ENCODE peak calls at places on chromosomes 2 and 18, in ten cellular contexts. W is ovary, U is K562, C is breast epithelium, D is Peyer's patch, L is stomach, A is uterus, G is transverse colon, H is adrenal gland, B is IMR-90. M is an unnamed sample.

GRCh38 chr2:238231251-238231793 is 8.5 kb downstream of the HES6 start:
- DNase-seq in W (peak; percentile 63), U (peak; percentile 74), C (no peak), D (peak; percentile 91), L (peak; percentile 75), A (peak; percentile 81), G (peak; percentile 75), H (peak; percentile 78), B (peak; percentile 44), M (peak; percentile 86)

GRCh38 chr18:74234326-74235171 is 57.2 kb downstream of the CYB5A start:
- DNase-seq in W (peak; percentile 61), U (no peak), C (no peak), D (peak; percentile 74), L (peak; percentile 44), A (peak; percentile 71), G (peak; percentile 50), H (peak; percentile 67), B (peak; percentile 69), M (peak; percentile 92)

GRCh38 chr2:64873472-64873924 is 115.7 kb upstream of the SLC1A4 start:
- DNase-seq in W (peak; percentile 78), U (peak; percentile 86), C (peak; percentile 84), D (peak; percentile 91), L (peak; percentile 87), A (peak; percentile 71), G (peak; percentile 84), H (peak; percentile 50), B (peak; percentile 22), M (peak; percentile 83)

GRCh38 chr18:77223653-77224052 is 26.0 kb upstream of the GALR1 start:
- DNase-seq in W (no peak), U (no peak), C (no peak), D (no peak), L (no peak), A (no peak), G (no peak), H (no peak), B (peak; percentile 52), M (no peak)

GRCh38 chr2:133919285-133919684 is 334.6 kb upstream of the MGAT5 start:
- DNase-seq in W (no peak), U (no peak), C (no peak), D (no peak), L (no peak), A (no peak), G (no peak), H (no peak), B (peak; percentile 31), M (no peak)

GRCh38 chr2:105803337-105803736 is 58.6 kb downstream of the NCK2 start:
- DNase-seq in W (no peak), U (no peak), C (no peak), D (no peak), L (no peak), A (no peak), G (no peak), H (no peak), B (no peak), M (no peak)

GRCh38 chr18:72208920-72209676 is 335.0 kb downstream of the CBLN2 start:
- DNase-seq in W (no peak), U (no peak), C (no peak), D (no peak), L (no peak), A (no peak), G (no peak), H (no peak), B (no peak), M (no peak)

GRCh38 chr2:157170299-157170698 is 87.2 kb upstream of the GALNT5 start:
- DNase-seq in W (no peak), U (no peak), C (no peak), D (no peak), L (no peak), A (no peak), G (no peak), H (no peak), B (peak; percentile 65), M (no peak)

DNA sequence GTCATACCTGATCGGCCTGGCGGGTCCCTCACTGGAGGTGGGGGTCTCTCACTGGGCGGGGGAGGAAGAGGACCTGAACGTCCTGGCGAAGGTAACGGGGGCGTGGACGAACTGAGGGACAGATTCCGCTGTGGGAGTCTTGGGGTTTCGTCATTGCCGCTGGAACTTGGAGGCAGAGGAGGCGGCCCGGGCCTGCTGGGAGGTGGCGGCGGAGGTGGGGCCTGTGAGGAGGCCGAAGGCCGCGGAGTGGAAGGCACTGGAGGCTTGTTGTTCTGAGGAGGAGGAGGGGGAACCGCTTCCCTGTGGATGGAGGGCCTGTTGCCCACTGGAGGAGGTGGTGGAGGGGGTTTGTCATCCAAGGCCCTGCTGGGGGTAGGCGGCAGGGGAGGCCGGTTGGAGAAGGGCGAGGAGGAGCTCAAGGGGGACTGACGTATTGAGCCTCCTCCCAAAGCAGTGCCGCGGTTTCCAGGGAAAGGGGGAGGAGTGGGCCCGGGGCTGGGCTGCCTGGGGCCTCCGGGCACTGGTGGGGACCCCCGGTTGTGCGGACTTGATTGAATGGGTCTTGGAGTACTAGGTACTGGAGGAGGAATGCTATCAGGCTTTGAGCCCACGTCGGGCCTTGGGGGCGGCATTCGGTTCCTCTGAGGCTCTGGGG is 25.8 kb downstream of the WIPF1 start:
- DNase-seq in W (no peak), U (no peak), C (no peak), D (no peak), L (no peak), A (no peak), G (no peak), H (no peak), B (no peak), M (no peak)
- TF ChIP-seq POLR2A in W (no peak), U (no peak), C (no peak), D (no peak), L (no peak), A (no peak), G (no peak), H (no peak), B (no peak), M (no peak)

GRCh38 chr2:70073493-70073892 is 13.8 kb upstream of the PCBP1 start:
- DNase-seq in W (no peak), U (no peak), C (no peak), D (no peak), L (no peak), A (no peak), G (no peak), H (no peak), B (no peak), M (no peak)

GRCh38 chr2:70070557-70071268 is 16.6 kb upstream of the PCBP1 start:
- DNase-seq in W (peak; percentile 64), U (peak; percentile 78), C (no peak), D (peak; percentile 85), L (peak; percentile 68), A (peak; percentile 77), G (peak; percentile 71), H (peak; percentile 82), B (peak; percentile 90), M (peak; percentile 86)

GRCh38 chr2:70068119-70068518 is 19.2 kb upstream of the PCBP1 start:
- DNase-seq in W (no peak), U (no peak), C (no peak), D (no peak), L (no peak), A (no peak), G (no peak), H (no peak), B (peak; percentile 16), M (no peak)

DNA sequence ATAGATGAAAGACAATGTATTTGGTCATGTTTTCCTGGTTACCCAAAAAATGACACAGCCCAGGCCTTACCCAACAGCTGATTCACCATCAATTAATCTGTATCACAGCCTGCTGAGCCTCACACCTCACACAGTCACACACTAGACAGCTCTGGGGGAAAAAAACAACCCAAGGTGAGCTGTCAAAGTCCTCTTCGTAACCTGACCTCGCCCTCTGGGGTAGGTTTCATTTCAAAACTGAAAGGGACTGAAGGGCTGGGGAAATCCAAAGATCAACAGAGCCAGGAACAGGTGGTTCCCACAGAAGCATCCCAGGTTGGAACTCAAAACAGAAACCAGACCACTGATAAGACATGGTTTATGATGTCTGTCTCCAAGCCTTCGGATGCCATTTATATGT is 18.2 kb upstream of the PCBP1 start:
- DNase-seq in W (no peak), U (no peak), C (no peak), D (peak; percentile 86), L (peak; percentile 48), A (no peak), G (peak; percentile 70), H (no peak), B (peak; percentile 6), M (no peak)
- H3K36me3 ChIP-seq in W (no peaks in the 10 kb centered on the region), U (peaks cover 33% of the 10 kb centered on the region), C (no peaks in the 10 kb centered on the region), D (no peaks in the 10 kb centered on the region), L (peaks cover 39% of the 10 kb centered on the region), A (no peaks in the 10 kb centered on the region), G (peaks cover 4% of the 10 kb centered on the region), H (no peaks in the 10 kb centered on the region), B (peaks cover 6% of the 10 kb centered on the region), M (no peaks in the 10 kb centered on the region)

GRCh38 chr2:49286726-49287125 is 132.4 kb upstream of the FSHR start:
- DNase-seq in W (no peak), U (no peak), C (no peak), D (no peak), L (no peak), A (no peak), G (no peak), H (no peak), B (no peak), M (no peak)

GRCh38 chr2:49288902-49289680 is 134.8 kb upstream of the FSHR start:
- DNase-seq in W (no peak), U (no peak), C (no peak), D (no peak), L (no peak), A (no peak), G (no peak), H (no peak), B (no peak), M (no peak)

GRCh38 chr2:49286045-49286444 is 131.7 kb upstream of the FSHR start:
- DNase-seq in W (no peak), U (no peak), C (no peak), D (no peak), L (no peak), A (no peak), G (no peak), H (no peak), B (no peak), M (no peak)

GRCh38 chr2:49289711-49290110 is 135.4 kb upstream of the FSHR start:
- DNase-seq in W (no peak), U (no peak), C (no peak), D (no peak), L (no peak), A (no peak), G (no peak), H (no peak), B (no peak), M (no peak)

DNA sequence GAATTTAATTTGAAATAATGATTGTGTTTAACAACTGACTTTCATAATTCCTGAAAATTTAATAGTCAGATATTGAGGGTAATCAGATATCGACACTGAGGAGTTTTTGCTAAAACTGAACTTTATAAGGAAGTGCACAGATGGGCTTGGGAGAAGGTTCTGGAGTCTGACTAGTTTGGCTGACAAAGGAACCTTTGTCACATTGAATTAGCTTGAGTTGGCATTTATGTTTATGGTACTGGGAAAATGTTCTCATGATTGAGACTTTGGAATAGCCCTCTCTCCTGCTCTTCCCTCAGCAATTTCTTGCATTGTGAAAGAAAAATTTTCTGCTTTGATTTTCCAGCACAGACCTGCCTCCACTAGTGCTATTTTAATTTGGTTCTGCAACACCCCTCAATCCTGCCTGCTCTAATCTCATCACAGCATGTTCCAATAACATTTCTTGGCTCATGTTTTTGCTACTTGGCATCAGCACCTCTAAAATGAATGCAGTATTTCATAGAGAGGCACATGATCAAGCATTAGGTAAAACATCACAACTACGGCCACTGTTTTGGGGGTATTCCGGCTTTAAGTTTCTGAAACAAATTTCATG is 133.9 kb upstream of the FSHR start:
- DNase-seq in W (no peak), U (no peak), C (no peak), D (no peak), L (no peak), A (no peak), G (no peak), H (no peak), B (no peak), M (no peak)
- H3K4me3 ChIP-seq in W (no peak overlapping the region), U (no peak overlapping the region), C (no peak overlapping the region), D (no peak overlapping the region), L (no peak overlapping the region), A (no peak overlapping the region), G (no peak overlapping the region), H (no peak overlapping the region), B (no peak overlapping the region), M (no peak overlapping the region)

DNA sequence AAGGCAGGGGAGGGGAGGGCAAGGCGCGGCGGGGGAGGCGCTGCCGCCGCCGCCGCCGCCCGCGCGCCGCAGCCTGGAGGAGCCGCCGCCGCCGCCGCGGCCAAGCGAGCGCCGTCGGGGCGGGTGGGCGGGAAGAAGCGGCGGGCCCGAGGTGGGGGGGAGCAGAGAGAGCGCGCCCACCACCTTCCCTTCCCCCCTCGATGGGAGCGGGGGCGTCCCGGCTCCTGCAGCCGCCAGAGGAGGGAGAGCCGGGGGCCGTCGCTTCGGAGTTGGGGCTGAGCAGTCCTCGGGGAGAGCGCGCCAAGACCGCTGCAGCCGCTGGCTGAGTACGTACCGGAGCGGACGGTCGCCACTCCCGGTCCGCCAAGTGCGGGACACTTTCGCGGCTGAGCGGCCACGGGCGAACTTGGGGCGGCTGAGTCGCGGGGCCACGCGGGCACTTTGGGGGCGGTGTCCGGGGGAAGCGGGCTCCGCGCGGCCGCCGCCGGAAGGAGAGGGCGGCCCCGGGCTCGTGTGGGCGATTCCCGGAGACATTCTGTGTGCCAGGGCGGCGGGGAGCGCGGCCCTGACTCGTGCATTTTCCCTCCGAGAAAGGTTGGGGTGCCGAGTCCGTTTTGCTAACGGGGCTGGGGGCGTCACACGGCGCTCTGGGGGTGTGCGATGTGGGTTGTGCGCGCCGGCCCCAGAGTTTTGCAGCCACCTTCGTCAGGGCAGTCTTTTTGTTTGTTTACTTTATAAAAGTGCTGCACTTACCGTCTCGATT is at the start of gene NAB1:
- DNase-seq in W (peak; percentile 76), U (no peak), C (peak; percentile 57), D (peak; percentile 72), L (peak; percentile 45), A (peak; percentile 58), G (peak; percentile 55), H (peak; percentile 60), B (peak; percentile 44), M (peak; percentile 54)
- TF ChIP-seq POLR2A in W (no peak), U (no peak), C (no peak), D (peak; percentile 9), L (no peak), A (no peak), G (peak; percentile 19), H (no peak), B (peak; percentile 54), M (peak; percentile 41)

M was measured in body of pancreas.